ENCODE peak calls at places on chromosomes 5 and 9, in six cellular contexts. E is HCT116, T is colonic mucosa, I is psoas muscle, X is left lung, S is neural progenitor cell. Y is an unnamed sample.
A peak's percentile ranks its signal among the peaks of the same experiment; 100 is the strongest.

GRCh38 chr5:76099286-76099702 is 16.1 kb downstream of the SV2C start:
- DNase-seq in E (no peak), T (no peak), I (no peak), X (no peak), S (no peak), Y (no peak)

GRCh38 chr9:131475111-131475955 is 27.4 kb upstream of the POMT1 start:
- DNase-seq in E (no peak), T (no peak), I (no peak), X (peak; percentile 75), S (no peak), Y (no peak)

GRCh38 chr5:157290981-157291711 is 25.2 kb downstream of the CYFIP2 start:
- DNase-seq in E (no peak), T (peak; percentile 69), I (no peak), X (no peak), S (no peak), Y (no peak)

GRCh38 chr9:127899200-127899943 is at the start of gene ST6GALNAC6:
- DNase-seq in E (no peak), T (peak; percentile 81), I (peak; percentile 84), X (peak; percentile 97), S (peak; percentile 88), Y (peak; percentile 66)

GRCh38 chr5:177129206-177129605 is 4.4 kb upstream of the NSD1 start:
- DNase-seq in E (no peak), T (no peak), I (no peak), X (no peak), S (no peak), Y (no peak)

GRCh38 chr5:144086295-144086694 is 84.2 kb downstream of the YIPF5 start:
- DNase-seq in E (no peak), T (no peak), I (no peak), X (no peak), S (no peak), Y (no peak)

GRCh38 chr9:131627846-131628820 is 82.8 kb downstream of the PRRT1B start:
- DNase-seq in E (no peak), T (peak; percentile 95), I (peak; percentile 83), X (no peak), S (no peak), Y (peak; percentile 48)

GRCh38 chr5:140101179-140101578 is 12.7 kb upstream of the PURA start:
- DNase-seq in E (no peak), T (no peak), I (no peak), X (no peak), S (no peak), Y (no peak)

GRCh38 chr9:88342246-88342645 is 46.0 kb upstream of the SPIN1 start:
- DNase-seq in E (no peak), T (no peak), I (no peak), X (no peak), S (no peak), Y (no peak)

GRCh38 chr5:140225396-140225795 is 50.4 kb downstream of the CYSTM1 start:
- DNase-seq in E (no peak), T (peak; percentile 29), I (no peak), X (no peak), S (no peak), Y (no peak)

GRCh38 chr9:35908484-35909125 is 685 bp upstream of the SPAAR start:
- DNase-seq in E (no peak), T (no peak), I (peak; percentile 48), X (no peak), S (no peak), Y (no peak)

GRCh38 chr9:104009853-104010252 is 84.3 kb upstream of the SMC2 start:
- DNase-seq in E (no peak), T (no peak), I (no peak), X (no peak), S (no peak), Y (no peak)

GRCh38 chr9:113221800-113222481 is 597 bp downstream of the SLC31A1 start:
- DNase-seq in E (no peak), T (no peak), I (no peak), X (no peak), S (no peak), Y (no peak)

GRCh38 chr5:109399092-109399759 is 10.5 kb downstream of the PJA2 start:
- DNase-seq in E (no peak), T (no peak), I (no peak), X (no peak), S (no peak), Y (no peak)

GRCh38 chr5:72955143-72955767 is 586 bp upstream of the FCHO2 start:
- DNase-seq in E (no peak), T (peak; percentile 83), I (peak; percentile 81), X (peak; percentile 91), S (peak; percentile 74), Y (no peak)

DNA sequence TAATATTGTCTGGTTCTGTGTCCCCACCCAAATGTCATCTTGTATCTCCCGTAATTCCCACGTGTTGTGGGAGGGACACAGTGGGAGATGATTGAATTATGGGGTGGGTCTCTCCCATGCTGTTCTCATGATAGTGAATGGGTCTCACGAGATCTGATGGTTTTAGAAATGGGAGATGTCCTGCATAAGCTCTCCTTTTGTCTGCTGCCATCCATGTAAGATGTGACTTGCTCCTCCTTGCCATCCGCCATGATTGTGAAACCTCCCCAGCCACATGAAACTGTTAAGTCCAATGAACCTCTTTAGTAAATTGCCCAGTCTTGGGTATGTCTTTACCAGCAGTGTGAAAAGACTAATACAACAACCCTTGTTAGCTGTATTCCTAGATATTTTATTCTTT is 44.5 kb downstream of the GIN1 start:
- DNase-seq in E (no peak), T (no peak), I (no peak), X (no peak), S (no peak), Y (no peak)
- H3K9me3 ChIP-seq in E (no peaks in the 10 kb centered on the region), T (no peaks in the 10 kb centered on the region), I (peaks cover 52% of the 10 kb centered on the region), X (peaks cover 79% of the 10 kb centered on the region), S (peaks cover 9% of the 10 kb centered on the region), Y (peaks cover 2% of the 10 kb centered on the region)

DNA sequence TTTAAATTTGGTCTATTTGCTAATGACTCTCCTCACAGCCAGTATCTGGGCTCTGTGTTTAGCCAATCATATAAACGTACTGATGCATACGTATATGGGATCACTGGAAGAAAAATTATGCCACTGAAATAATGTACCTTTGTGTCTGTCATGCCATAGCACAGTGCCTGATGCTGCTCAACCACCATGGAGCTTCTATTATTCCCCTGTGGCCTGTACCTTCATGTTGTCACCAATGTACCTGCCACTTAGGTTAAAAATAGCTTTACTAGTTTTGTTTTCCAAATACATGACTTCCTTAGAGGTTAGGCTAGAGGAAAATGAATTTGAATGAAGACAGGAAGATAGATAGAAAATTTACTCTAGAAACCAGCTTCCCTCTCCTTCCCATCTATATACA is 34.6 kb downstream of the HACD4 start:
- DNase-seq in E (no peak), T (no peak), I (no peak), X (no peak), S (no peak), Y (no peak)
- H3K9me3 ChIP-seq in E (no peaks in the 10 kb centered on the region), T (no peaks in the 10 kb centered on the region), I (peaks cover 11% of the 10 kb centered on the region), X (peaks cover 5% of the 10 kb centered on the region), S (no peaks in the 10 kb centered on the region), Y (no peaks in the 10 kb centered on the region)

DNA sequence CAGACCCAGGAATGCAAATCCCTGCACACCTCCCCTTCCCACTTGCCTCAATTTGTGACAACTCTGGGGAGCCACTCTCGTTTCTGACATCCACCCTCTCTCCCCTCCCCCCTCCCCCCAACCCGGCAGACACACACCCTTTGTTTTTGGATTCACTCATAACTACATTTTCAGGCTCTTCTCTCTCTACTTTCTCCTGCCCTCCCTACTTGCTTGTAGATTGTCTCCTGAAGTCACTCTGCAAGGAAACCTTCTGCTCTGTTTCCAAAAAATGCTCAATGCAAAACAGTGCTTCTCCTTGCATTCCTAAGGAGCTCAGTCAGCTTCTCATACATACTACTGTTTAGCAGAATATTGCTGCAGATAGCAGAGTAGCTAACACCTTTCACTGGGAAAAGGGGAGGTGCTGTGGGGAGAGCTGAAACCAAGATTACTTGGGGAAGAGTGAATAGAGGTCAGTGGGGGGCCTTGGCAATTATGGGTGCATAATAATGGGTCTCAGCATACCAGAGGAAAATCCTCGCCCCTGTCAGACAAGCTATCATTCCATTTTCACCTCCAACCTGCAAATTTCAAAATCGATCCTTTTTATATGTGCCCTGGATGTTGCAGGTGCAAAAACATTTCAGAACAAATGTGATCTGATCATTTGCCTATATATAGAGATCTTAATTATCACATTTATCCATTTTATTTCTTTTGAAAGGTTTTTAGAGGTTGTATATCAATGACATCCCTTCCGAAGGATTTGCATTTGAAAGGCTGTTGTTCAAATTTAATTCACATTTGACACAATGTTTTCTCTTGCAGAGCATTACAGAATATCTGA is 1860.7 kb upstream of the WWC1 start:
- DNase-seq in E (no peak), T (no peak), I (no peak), X (no peak), S (peak; percentile 76), Y (no peak)
- H3K9me3 ChIP-seq in E (peaks cover 4% of the 10 kb centered on the region), T (no peaks in the 10 kb centered on the region), I (no peaks in the 10 kb centered on the region), X (peaks cover 3% of the 10 kb centered on the region), S (no peaks in the 10 kb centered on the region), Y (no peaks in the 10 kb centered on the region)

DNA sequence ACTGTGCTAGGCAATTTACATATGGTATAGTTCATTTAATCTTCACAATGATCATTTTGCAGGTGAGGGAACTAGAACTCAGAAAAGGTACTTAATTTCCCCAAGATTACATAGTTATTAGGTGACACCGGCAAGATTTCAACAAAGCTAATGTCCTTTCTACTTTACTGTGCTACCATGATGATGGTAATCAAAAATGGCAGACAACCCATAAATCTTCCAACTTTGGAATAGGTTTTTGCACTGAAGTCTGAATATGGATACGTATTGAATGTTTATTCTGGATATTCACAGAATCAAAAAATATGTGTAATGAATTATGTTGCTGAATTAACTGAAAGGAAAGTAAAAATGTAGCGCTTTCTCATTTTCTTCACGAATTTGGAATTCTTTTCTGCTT is 13.8 kb downstream of the PDCD1LG2 start:
- DNase-seq in E (no peak), T (no peak), I (no peak), X (no peak), S (no peak), Y (no peak)
- H3K9me3 ChIP-seq in E (no peaks in the 10 kb centered on the region), T (no peaks in the 10 kb centered on the region), I (no peaks in the 10 kb centered on the region), X (no peaks in the 10 kb centered on the region), S (no peaks in the 10 kb centered on the region), Y (no peaks in the 10 kb centered on the region)

Y was measured in T-helper 17 cell.